ENCODE peak calls at places on chromosomes 6 and 20, in nine cellular contexts. One of them, this sample, is unnamed.

GRCh38 chr6:119124079-119124824 is 45.8 kb upstream of the FAM184A start:
- DNase-seq in activated T-cell treated with anti-CD3 and anti-CD28 coated beads for 48 hours: no peak
- DNase-seq in H54: no peak
- DNase-seq in hepatocyte: no peak
- DNase-seq in mesothelial cell of epicardium: no peak
- DNase-seq in left ventricle myocardium superior: no peak
- DNase-seq in GF-D8: no peak
- DNase-seq in stomach: no peak
- DNase-seq in effector memory CD8-positive, alpha-beta T cell: no peak
- DNase-seq in this sample: no peak

GRCh38 chr6:134730013-134730412 is 219.9 kb downstream of the ALDH8A1 start:
- DNase-seq in effector memory CD8-positive, alpha-beta T cell: no peak
- DNase-seq in hepatocyte: no peak
- DNase-seq in activated T-cell treated with anti-CD3 and anti-CD28 coated beads for 48 hours: no peak
- DNase-seq in left ventricle myocardium superior: no peak
- DNase-seq in GF-D8: no peak
- DNase-seq in mesothelial cell of epicardium: no peak
- DNase-seq in H54: no peak
- DNase-seq in stomach: no peak
- DNase-seq in this sample: no peak

GRCh38 chr20:33995053-33995816 is 1.5 kb downstream of the RALY start:
- DNase-seq in GF-D8: no peak
- DNase-seq in mesothelial cell of epicardium: no peak
- DNase-seq in activated T-cell treated with anti-CD3 and anti-CD28 coated beads for 48 hours: no peak
- DNase-seq in hepatocyte: peak
- DNase-seq in stomach: no peak
- DNase-seq in left ventricle myocardium superior: no peak
- DNase-seq in H54: no peak
- DNase-seq in effector memory CD8-positive, alpha-beta T cell: no peak
- DNase-seq in this sample: no peak

GRCh38 chr6:37052027-37052628 is 46.7 kb downstream of the FGD2 start:
- DNase-seq in GF-D8: no peak
- DNase-seq in hepatocyte: no peak
- DNase-seq in left ventricle myocardium superior: no peak
- DNase-seq in H54: no peak
- DNase-seq in stomach: no peak
- DNase-seq in mesothelial cell of epicardium: no peak
- DNase-seq in activated T-cell treated with anti-CD3 and anti-CD28 coated beads for 48 hours: peak
- DNase-seq in effector memory CD8-positive, alpha-beta T cell: no peak
- DNase-seq in this sample: no peak

GRCh38 chr6:29516108-29516507 is 28.4 kb upstream of the MAS1L start:
- DNase-seq in GF-D8: no peak
- DNase-seq in left ventricle myocardium superior: no peak
- DNase-seq in activated T-cell treated with anti-CD3 and anti-CD28 coated beads for 48 hours: peak
- DNase-seq in effector memory CD8-positive, alpha-beta T cell: peak
- DNase-seq in stomach: no peak
- DNase-seq in H54: peak
- DNase-seq in mesothelial cell of epicardium: no peak
- DNase-seq in hepatocyte: no peak
- DNase-seq in this sample: peak

GRCh38 chr6:75210885-75211739 is 5.3 kb upstream of the COL12A1 start:
- DNase-seq in mesothelial cell of epicardium: no peak
- DNase-seq in H54: peak
- DNase-seq in GF-D8: peak
- DNase-seq in stomach: peak
- DNase-seq in activated T-cell treated with anti-CD3 and anti-CD28 coated beads for 48 hours: no peak
- DNase-seq in effector memory CD8-positive, alpha-beta T cell: peak
- DNase-seq in hepatocyte: peak
- DNase-seq in left ventricle myocardium superior: no peak
- DNase-seq in this sample: peak

GRCh38 chr20:26163890-26164289 is 467.2 kb upstream of the ZNF337 start:
- DNase-seq in hepatocyte: peak
- DNase-seq in activated T-cell treated with anti-CD3 and anti-CD28 coated beads for 48 hours: no peak
- DNase-seq in H54: peak
- DNase-seq in mesothelial cell of epicardium: no peak
- DNase-seq in GF-D8: no peak
- DNase-seq in left ventricle myocardium superior: no peak
- DNase-seq in stomach: no peak
- DNase-seq in effector memory CD8-positive, alpha-beta T cell: no peak
- DNase-seq in this sample: peak

GRCh38 chr20:2244523-2244922 is 51.3 kb upstream of the TGM3 start:
- DNase-seq in H54: no peak
- DNase-seq in left ventricle myocardium superior: no peak
- DNase-seq in GF-D8: no peak
- DNase-seq in mesothelial cell of epicardium: no peak
- DNase-seq in stomach: no peak
- DNase-seq in activated T-cell treated with anti-CD3 and anti-CD28 coated beads for 48 hours: no peak
- DNase-seq in hepatocyte: no peak
- DNase-seq in effector memory CD8-positive, alpha-beta T cell: no peak
- DNase-seq in this sample: no peak

GRCh38 chr6:35085359-35086281 is 55.5 kb downstream of the TCP11 start:
- DNase-seq in activated T-cell treated with anti-CD3 and anti-CD28 coated beads for 48 hours: no peak
- DNase-seq in effector memory CD8-positive, alpha-beta T cell: no peak
- DNase-seq in GF-D8: no peak
- DNase-seq in H54: no peak
- DNase-seq in mesothelial cell of epicardium: no peak
- DNase-seq in left ventricle myocardium superior: no peak
- DNase-seq in stomach: no peak
- DNase-seq in hepatocyte: no peak
- DNase-seq in this sample: no peak

GRCh38 chr6:149513915-149514314 is 29.1 kb upstream of the ZC3H12D start:
- DNase-seq in GF-D8: no peak
- DNase-seq in mesothelial cell of epicardium: no peak
- DNase-seq in effector memory CD8-positive, alpha-beta T cell: no peak
- DNase-seq in hepatocyte: no peak
- DNase-seq in left ventricle myocardium superior: no peak
- DNase-seq in H54: no peak
- DNase-seq in activated T-cell treated with anti-CD3 and anti-CD28 coated beads for 48 hours: no peak
- DNase-seq in stomach: no peak
- DNase-seq in this sample: no peak

GRCh38 chr6:524803-525202 is 132.1 kb downstream of the HUS1B start:
- DNase-seq in left ventricle myocardium superior: no peak
- DNase-seq in stomach: no peak
- DNase-seq in GF-D8: no peak
- DNase-seq in mesothelial cell of epicardium: no peak
- DNase-seq in H54: no peak
- DNase-seq in effector memory CD8-positive, alpha-beta T cell: peak
- DNase-seq in hepatocyte: no peak
- DNase-seq in activated T-cell treated with anti-CD3 and anti-CD28 coated beads for 48 hours: no peak
- DNase-seq in this sample: no peak

GRCh38 chr20:38920851-38921250 is 5.4 kb upstream of the FAM83D start:
- DNase-seq in activated T-cell treated with anti-CD3 and anti-CD28 coated beads for 48 hours: no peak
- DNase-seq in effector memory CD8-positive, alpha-beta T cell: no peak
- DNase-seq in stomach: no peak
- DNase-seq in left ventricle myocardium superior: no peak
- DNase-seq in GF-D8: no peak
- DNase-seq in hepatocyte: no peak
- DNase-seq in H54: no peak
- DNase-seq in mesothelial cell of epicardium: no peak
- DNase-seq in this sample: no peak

GRCh38 chr20:51528263-51529026 is 14.1 kb downstream of the NFATC2 start:
- DNase-seq in left ventricle myocardium superior: no peak
- DNase-seq in GF-D8: no peak
- DNase-seq in mesothelial cell of epicardium: no peak
- DNase-seq in hepatocyte: no peak
- DNase-seq in effector memory CD8-positive, alpha-beta T cell: peak
- DNase-seq in H54: no peak
- DNase-seq in stomach: no peak
- DNase-seq in activated T-cell treated with anti-CD3 and anti-CD28 coated beads for 48 hours: peak
- DNase-seq in this sample: no peak

GRCh38 chr6:168240147-168240546 is 79.4 kb downstream of the DACT2 start:
- DNase-seq in left ventricle myocardium superior: no peak
- DNase-seq in stomach: no peak
- DNase-seq in GF-D8: no peak
- DNase-seq in mesothelial cell of epicardium: no peak
- DNase-seq in H54: no peak
- DNase-seq in effector memory CD8-positive, alpha-beta T cell: no peak
- DNase-seq in hepatocyte: no peak
- DNase-seq in activated T-cell treated with anti-CD3 and anti-CD28 coated beads for 48 hours: no peak
- DNase-seq in this sample: no peak

GRCh38 chr6:42745083-42745637 is 743 bp downstream of the TBCC start:
- DNase-seq in stomach: peak
- DNase-seq in hepatocyte: no peak
- DNase-seq in mesothelial cell of epicardium: no peak
- DNase-seq in GF-D8: peak
- DNase-seq in H54: no peak
- DNase-seq in activated T-cell treated with anti-CD3 and anti-CD28 coated beads for 48 hours: peak
- DNase-seq in left ventricle myocardium superior: no peak
- DNase-seq in effector memory CD8-positive, alpha-beta T cell: peak
- DNase-seq in this sample: peak

GRCh38 chr6:125095501-125096301 is 57.9 kb upstream of the TPD52L1 start:
- DNase-seq in effector memory CD8-positive, alpha-beta T cell: no peak
- DNase-seq in GF-D8: no peak
- DNase-seq in H54: no peak
- DNase-seq in left ventricle myocardium superior: no peak
- DNase-seq in hepatocyte: no peak
- DNase-seq in mesothelial cell of epicardium: no peak
- DNase-seq in stomach: no peak
- DNase-seq in activated T-cell treated with anti-CD3 and anti-CD28 coated beads for 48 hours: no peak
- DNase-seq in this sample: no peak

GRCh38 chr6:26224940-26225847 is 138.0 kb downstream of the HFE start:
- DNase-seq in mesothelial cell of epicardium: no peak
- DNase-seq in activated T-cell treated with anti-CD3 and anti-CD28 coated beads for 48 hours: no peak
- DNase-seq in H54: no peak
- DNase-seq in hepatocyte: peak
- DNase-seq in effector memory CD8-positive, alpha-beta T cell: no peak
- DNase-seq in left ventricle myocardium superior: peak
- DNase-seq in GF-D8: no peak
- DNase-seq in stomach: no peak
- DNase-seq in this sample: no peak

GRCh38 chr20:1337441-1337840 is 8.5 kb upstream of the SDCBP2 start:
- DNase-seq in GF-D8: no peak
- DNase-seq in stomach: no peak
- DNase-seq in H54: no peak
- DNase-seq in effector memory CD8-positive, alpha-beta T cell: no peak
- DNase-seq in hepatocyte: no peak
- DNase-seq in activated T-cell treated with anti-CD3 and anti-CD28 coated beads for 48 hours: no peak
- DNase-seq in left ventricle myocardium superior: no peak
- DNase-seq in mesothelial cell of epicardium: no peak
- DNase-seq in this sample: no peak

GRCh38 chr6:47563162-47563561 is 85.6 kb downstream of the CD2AP start:
- DNase-seq in H54: no peak
- DNase-seq in stomach: no peak
- DNase-seq in left ventricle myocardium superior: no peak
- DNase-seq in effector memory CD8-positive, alpha-beta T cell: no peak
- DNase-seq in mesothelial cell of epicardium: no peak
- DNase-seq in activated T-cell treated with anti-CD3 and anti-CD28 coated beads for 48 hours: no peak
- DNase-seq in hepatocyte: no peak
- DNase-seq in GF-D8: no peak
- DNase-seq in this sample: no peak

GRCh38 chr6:76814496-76815458 is 648.5 kb downstream of the HTR1B start:
- DNase-seq in hepatocyte: peak
- DNase-seq in mesothelial cell of epicardium: no peak
- DNase-seq in activated T-cell treated with anti-CD3 and anti-CD28 coated beads for 48 hours: no peak
- DNase-seq in GF-D8: no peak
- DNase-seq in stomach: no peak
- DNase-seq in effector memory CD8-positive, alpha-beta T cell: no peak
- DNase-seq in left ventricle myocardium superior: no peak
- DNase-seq in H54: no peak
- DNase-seq in this sample: no peak

GRCh38 chr20:25136643-25137559 is 55.0 kb upstream of the VSX1 start:
- DNase-seq in effector memory CD8-positive, alpha-beta T cell: no peak
- DNase-seq in left ventricle myocardium superior: peak
- DNase-seq in hepatocyte: peak
- DNase-seq in mesothelial cell of epicardium: no peak
- DNase-seq in H54: peak
- DNase-seq in activated T-cell treated with anti-CD3 and anti-CD28 coated beads for 48 hours: no peak
- DNase-seq in stomach: no peak
- DNase-seq in GF-D8: no peak
- DNase-seq in this sample: peak

GRCh38 chr6:155351273-155352129 is 37.2 kb upstream of the TFB1M start:
- DNase-seq in H54: no peak
- DNase-seq in hepatocyte: no peak
- DNase-seq in left ventricle myocardium superior: no peak
- DNase-seq in effector memory CD8-positive, alpha-beta T cell: no peak
- DNase-seq in GF-D8: no peak
- DNase-seq in stomach: no peak
- DNase-seq in mesothelial cell of epicardium: no peak
- DNase-seq in activated T-cell treated with anti-CD3 and anti-CD28 coated beads for 48 hours: no peak
- DNase-seq in this sample: no peak

GRCh38 chr6:151629791-151630190 is 136.0 kb downstream of the CCDC170 start:
- DNase-seq in GF-D8: no peak
- DNase-seq in hepatocyte: no peak
- DNase-seq in effector memory CD8-positive, alpha-beta T cell: no peak
- DNase-seq in left ventricle myocardium superior: no peak
- DNase-seq in H54: no peak
- DNase-seq in activated T-cell treated with anti-CD3 and anti-CD28 coated beads for 48 hours: no peak
- DNase-seq in stomach: peak
- DNase-seq in mesothelial cell of epicardium: no peak
- DNase-seq in this sample: no peak

GRCh38 chr6:30744054-30744805 is at the start of gene IER3:
- DNase-seq in H54: peak
- DNase-seq in mesothelial cell of epicardium: peak
- DNase-seq in stomach: peak
- DNase-seq in left ventricle myocardium superior: peak
- DNase-seq in GF-D8: no peak
- DNase-seq in hepatocyte: peak
- DNase-seq in activated T-cell treated with anti-CD3 and anti-CD28 coated beads for 48 hours: peak
- DNase-seq in effector memory CD8-positive, alpha-beta T cell: peak
- DNase-seq in this sample: peak

GRCh38 chr6:135222623-135223022 is 41.5 kb downstream of the MYB start:
- DNase-seq in H54: no peak
- DNase-seq in hepatocyte: no peak
- DNase-seq in activated T-cell treated with anti-CD3 and anti-CD28 coated beads for 48 hours: no peak
- DNase-seq in GF-D8: no peak
- DNase-seq in mesothelial cell of epicardium: no peak
- DNase-seq in left ventricle myocardium superior: no peak
- DNase-seq in stomach: no peak
- DNase-seq in effector memory CD8-positive, alpha-beta T cell: no peak
- DNase-seq in this sample: no peak

GRCh38 chr6:79570802-79571367 is 33.7 kb upstream of the LCA5 start:
- DNase-seq in hepatocyte: peak
- DNase-seq in H54: no peak
- DNase-seq in GF-D8: no peak
- DNase-seq in activated T-cell treated with anti-CD3 and anti-CD28 coated beads for 48 hours: no peak
- DNase-seq in mesothelial cell of epicardium: no peak
- DNase-seq in stomach: no peak
- DNase-seq in effector memory CD8-positive, alpha-beta T cell: no peak
- DNase-seq in left ventricle myocardium superior: no peak
- DNase-seq in this sample: peak

This sample was measured in A549.